ENCODE peak calls at places on chromosomes 11 and 22, in nine cellular contexts. O is suprapubic skin, L is kidney, M is body of pancreas, N is lung, F is IMR-90, Y is caudate nucleus, T is thoracic aorta, A is neural progenitor cell. U is an unnamed sample.

GRCh38 chr11:75474878-75475766 is 42.1 kb upstream of the KLHL35 start:
- DNase-seq in O (no peak), L (peak; percentile 90), M (peak; percentile 32), N (no peak), F (peak; percentile 62), Y (peak; percentile 21), T (no peak), A (peak; percentile 81), U (peak; percentile 10)

GRCh38 chr11:62186195-62186594 is 3.8 kb upstream of the SCGB1D1 start:
- DNase-seq in O (no peak), L (no peak), M (no peak), N (no peak), F (no peak), Y (no peak), T (no peak), A (no peak), U (no peak)

GRCh38 chr11:58905141-58905715 is 34.1 kb upstream of the GLYATL1 start:
- DNase-seq in O (no peak), L (no peak), M (no peak), N (no peak), F (peak; percentile 70), Y (no peak), T (no peak), A (peak; percentile 81), U (peak; percentile 44)

GRCh38 chr11:72038491-72038890 is 39.8 kb downstream of the IL18BP start:
- DNase-seq in O (peak; percentile 81), L (peak; percentile 75), M (peak; percentile 23), N (peak; percentile 49), F (peak; percentile 72), Y (peak; percentile 40), T (no peak), A (no peak), U (peak; percentile 53)

GRCh38 chr22:44373234-44373633 is 60.5 kb upstream of the SHISAL1 start:
- DNase-seq in O (peak; percentile 24), L (peak; percentile 35), M (no peak), N (no peak), F (no peak), Y (no peak), T (no peak), A (no peak), U (no peak)

GRCh38 chr11:76161261-76161961 is 44.9 kb downstream of the WNT11 start:
- DNase-seq in O (no peak), L (peak; percentile 61), M (no peak), N (no peak), F (no peak), Y (no peak), T (no peak), A (peak; percentile 40), U (no peak)

GRCh38 chr11:47534707-47535251 is 18.2 kb downstream of the CELF1 start:
- DNase-seq in O (no peak), L (no peak), M (no peak), N (no peak), F (no peak), Y (no peak), T (no peak), A (no peak), U (no peak)

GRCh38 chr11:29750392-29750791 is 266.4 kb downstream of the KCNA4 start:
- DNase-seq in O (no peak), L (no peak), M (no peak), N (no peak), F (no peak), Y (no peak), T (no peak), A (no peak), U (no peak)

GRCh38 chr22:19713650-19714319 is 518 bp upstream of the SEPTIN5 start:
- DNase-seq in O (no peak), L (no peak), M (no peak), N (no peak), F (no peak), Y (no peak), T (no peak), A (peak; percentile 73), U (no peak)

GRCh38 chr11:10114593-10115404 is 179.2 kb downstream of the SBF2 start:
- DNase-seq in O (no peak), L (no peak), M (no peak), N (no peak), F (no peak), Y (no peak), T (no peak), A (no peak), U (no peak)

GRCh38 chr11:61554172-61554988 is 26.5 kb downstream of the SYT7 start:
- DNase-seq in O (no peak), L (no peak), M (no peak), N (no peak), F (no peak), Y (no peak), T (no peak), A (no peak), U (no peak)

GRCh38 chr22:32649515-32650200 is 151.8 kb upstream of the TIMP3 start:
- DNase-seq in O (peak; percentile 89), L (no peak), M (no peak), N (no peak), F (peak; percentile 81), Y (no peak), T (peak; percentile 16), A (no peak), U (no peak)

GRCh38 chr22:32648486-32648885 is 153.0 kb upstream of the TIMP3 start:
- DNase-seq in O (no peak), L (no peak), M (no peak), N (no peak), F (no peak), Y (no peak), T (no peak), A (no peak), U (no peak)

GRCh38 chr22:32646476-32646875 is 155.0 kb upstream of the TIMP3 start:
- DNase-seq in O (no peak), L (no peak), M (no peak), N (no peak), F (no peak), Y (no peak), T (no peak), A (no peak), U (no peak)

GRCh38 chr22:32643246-32643645 is 158.3 kb upstream of the TIMP3 start:
- DNase-seq in O (no peak), L (no peak), M (no peak), N (no peak), F (no peak), Y (no peak), T (no peak), A (no peak), U (no peak)

DNA sequence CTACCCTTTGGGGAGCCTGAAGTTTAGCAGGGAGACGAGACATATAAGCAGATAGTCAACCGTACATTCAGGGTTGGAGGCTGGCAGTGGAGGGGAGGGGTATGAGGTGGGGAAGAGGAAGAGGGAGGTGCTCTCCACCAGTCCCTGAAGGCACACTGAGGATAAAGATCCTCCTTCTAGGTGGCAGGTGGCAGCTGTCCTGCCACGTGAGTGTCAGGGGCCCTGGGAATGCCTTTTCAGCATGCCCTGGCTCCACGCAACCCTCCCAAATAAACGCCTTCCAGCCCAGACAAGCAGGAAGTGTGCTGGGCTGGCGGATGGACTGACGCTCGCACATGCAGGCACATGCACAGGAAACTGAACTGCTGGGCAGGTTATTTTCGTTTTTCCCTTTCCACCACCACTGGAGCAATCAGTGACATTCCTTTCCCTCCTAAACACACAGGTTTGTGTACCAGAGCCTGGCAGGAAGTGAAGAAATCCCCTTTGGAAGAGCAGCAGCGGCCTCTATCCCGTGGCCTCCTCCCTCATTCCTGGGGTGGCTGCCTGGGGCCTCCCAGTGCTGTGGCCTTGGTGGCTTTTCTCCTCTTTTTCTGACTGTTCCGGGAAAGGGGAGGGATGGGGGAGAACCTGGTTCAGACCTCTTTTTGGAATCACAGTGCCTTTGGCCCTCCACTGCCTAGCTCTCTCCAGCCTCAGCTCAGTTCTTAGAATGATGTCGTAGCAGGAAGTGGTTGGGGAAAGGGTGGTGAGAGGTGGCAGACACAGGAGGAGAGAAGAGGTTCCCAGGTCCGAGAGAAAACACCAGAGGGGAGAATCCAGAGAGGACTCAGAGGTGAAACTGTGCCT is 157.0 kb upstream of the TIMP3 start:
- DNase-seq in O (peak; percentile 84), L (peak; percentile 90), M (peak; percentile 29), N (peak; percentile 54), F (peak; percentile 59), Y (no peak), T (no peak), A (no peak), U (no peak)
- H3K27ac ChIP-seq in O (peak overlapping the region; percentile 83), L (peak overlapping the region; percentile 94), M (peak overlapping the region; percentile 55), N (peak overlapping the region; percentile 71), F (peak overlapping the region; percentile 9), Y (no peak overlapping the region), T (peak overlapping the region; percentile 51), A (peak overlapping the region; percentile 45), U (no peak overlapping the region)

GRCh38 chr11:111961389-111962300 is 24.5 kb downstream of the DIXDC1 start:
- DNase-seq in O (no peak), L (no peak), M (no peak), N (no peak), F (no peak), Y (no peak), T (no peak), A (no peak), U (no peak)
- H3K27ac ChIP-seq in O (no peak overlapping the region), L (no peak overlapping the region), M (no peak overlapping the region), N (peak overlapping the region; percentile 20), F (no peak overlapping the region), Y (no peak overlapping the region), T (no peak overlapping the region), A (no peak overlapping the region), U (no peak overlapping the region)

GRCh38 chr11:8205566-8205965 is 36.7 kb upstream of the RIC3 start:
- DNase-seq in O (no peak), L (no peak), M (no peak), N (no peak), F (no peak), Y (no peak), T (no peak), A (no peak), U (no peak)
- H3K27ac ChIP-seq in O (no peak overlapping the region), L (no peak overlapping the region), M (no peak overlapping the region), N (no peak overlapping the region), F (no peak overlapping the region), Y (peak overlapping the region; percentile 69), T (no peak overlapping the region), A (no peak overlapping the region), U (peak overlapping the region; percentile 76)

GRCh38 chr11:18332302-18332701 is 9.9 kb downstream of the GTF2H1 start:
- DNase-seq in O (no peak), L (no peak), M (no peak), N (no peak), F (no peak), Y (no peak), T (no peak), A (no peak), U (no peak)

GRCh38 chr11:18332891-18333290 is 10.5 kb downstream of the GTF2H1 start:
- DNase-seq in O (no peak), L (no peak), M (no peak), N (no peak), F (no peak), Y (no peak), T (no peak), A (no peak), U (no peak)

GRCh38 chr11:18329196-18329870 is 7.0 kb downstream of the GTF2H1 start:
- DNase-seq in O (no peak), L (no peak), M (no peak), N (no peak), F (no peak), Y (no peak), T (no peak), A (no peak), U (no peak)

DNA sequence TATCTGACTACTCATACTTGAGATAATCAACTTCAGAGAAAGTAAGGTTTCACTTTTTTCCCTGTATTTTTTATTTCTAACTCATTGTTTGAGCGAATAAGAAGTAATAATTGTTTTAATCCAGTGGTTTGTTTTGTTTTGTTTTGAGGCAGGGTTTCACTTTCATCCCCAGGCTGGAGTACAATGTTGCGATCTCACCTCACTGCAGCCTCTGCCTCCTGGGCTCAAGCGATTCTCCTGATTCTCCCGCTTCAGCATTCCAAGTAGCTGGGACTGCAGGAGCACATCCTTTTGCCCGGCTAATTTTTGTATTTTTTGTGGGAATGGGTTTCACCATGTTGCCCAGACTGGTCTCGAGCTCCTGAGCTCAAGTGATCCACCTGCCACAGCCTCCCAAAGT is 8.6 kb downstream of the GTF2H1 start:
- DNase-seq in O (no peak), L (no peak), M (no peak), N (no peak), F (no peak), Y (no peak), T (no peak), A (no peak), U (no peak)
- H3K27ac ChIP-seq in O (no peak overlapping the region), L (no peak overlapping the region), M (no peak overlapping the region), N (no peak overlapping the region), F (no peak overlapping the region), Y (no peak overlapping the region), T (no peak overlapping the region), A (no peak overlapping the region), U (no peak overlapping the region)